ENCODE peak calls at places on chromosomes 5 and 9, in ten cellular contexts. O is H54; L is activated effector memory CD4-positive, alpha-beta T cell treated with Interleukin-2 at 50 U/mL for 16 hours; J is kidney epithelial cell; C is activated CD8-positive, alpha-beta T cell treated with anti-CD3 and anti-CD28 coated beads, Interleukin-2, amount 10 ng/mL, durations not matched to agents 7 days and 5 days; I is EL; P is fibroblast of lung; Z is astrocyte of the spinal cord; D is occipital lobe; A is activated CD4-positive, alpha-beta T cell treated with anti-CD3 and anti-CD28 coated beads for 36 hours. G is an unnamed sample.

GRCh38 chr5:73938938-73939320 is 312.9 kb downstream of the ARHGEF28 start:
- DNase-seq in O (no peak), L (no peak), J (no peak), C (no peak), I (no peak), P (no peak), Z (no peak), D (no peak), A (no peak), G (no peak)

GRCh38 chr5:179337227-179338122 is 7.8 kb downstream of the ADAMTS2 start:
- DNase-seq in O (no peak), L (no peak), J (no peak), C (no peak), I (no peak), P (no peak), Z (no peak), D (no peak), A (no peak), G (no peak)

GRCh38 chr5:119996128-119996527 is 366.8 kb downstream of the FAM170A start:
- DNase-seq in O (no peak), L (no peak), J (no peak), C (no peak), I (no peak), P (peak), Z (peak), D (no peak), A (no peak), G (no peak)

GRCh38 chr5:129749101-129749500 is 1.2 kb downstream of the MINAR2 start:
- DNase-seq in O (no peak), L (no peak), J (no peak), C (no peak), I (no peak), P (no peak), Z (peak), D (no peak), A (no peak), G (no peak)

GRCh38 chr9:137168907-137169763 is 716 bp downstream of the LRRC26 start:
- DNase-seq in O (no peak), L (no peak), J (no peak), C (no peak), I (peak), P (peak), Z (peak), D (peak), A (peak), G (peak)

GRCh38 chr9:111896942-111897830 is 572 bp downstream of the UGCG start:
- DNase-seq in O (no peak), L (peak), J (no peak), C (peak), I (peak), P (peak), Z (peak), D (peak), A (peak), G (peak)

GRCh38 chr5:1351156-1351555 is 6.3 kb upstream of the CLPTM1L start:
- DNase-seq in O (no peak), L (no peak), J (no peak), C (no peak), I (no peak), P (no peak), Z (no peak), D (no peak), A (no peak), G (no peak)

GRCh38 chr5:134527961-134528424 is 2.5 kb downstream of the JADE2 start:
- DNase-seq in O (no peak), L (no peak), J (no peak), C (no peak), I (no peak), P (no peak), Z (no peak), D (no peak), A (no peak), G (no peak)

GRCh38 chr5:31854625-31855526 is 215.9 kb downstream of the PDZD2 start:
- DNase-seq in O (peak), L (no peak), J (no peak), C (no peak), I (peak), P (peak), Z (peak), D (peak), A (peak), G (peak)

GRCh38 chr9:13705356-13705755 is 425.9 kb upstream of the MPDZ start:
- DNase-seq in O (no peak), L (no peak), J (no peak), C (no peak), I (peak), P (no peak), Z (no peak), D (no peak), A (no peak), G (peak)

GRCh38 chr9:133280387-133280786 is 5.4 kb upstream of the ABO start:
- DNase-seq in O (no peak), L (no peak), J (no peak), C (no peak), I (no peak), P (no peak), Z (no peak), D (no peak), A (no peak), G (no peak)

GRCh38 chr9:128927731-128928411 is 7.1 kb downstream of the PHYHD1 start:
- DNase-seq in O (peak), L (peak), J (no peak), C (peak), I (peak), P (peak), Z (peak), D (no peak), A (peak), G (peak)

GRCh38 chr5:94674841-94675382 is 56.4 kb downstream of the SLF1 start:
- DNase-seq in O (no peak), L (no peak), J (no peak), C (no peak), I (peak), P (peak), Z (no peak), D (no peak), A (no peak), G (peak)

GRCh38 chr9:29697011-29697410 is 2123.7 kb upstream of the C9orf72 start:
- DNase-seq in O (no peak), L (no peak), J (no peak), C (no peak), I (peak), P (peak), Z (peak), D (no peak), A (no peak), G (peak)

GRCh38 chr5:73422164-73422563 is 26.4 kb downstream of the FOXD1 start:
- DNase-seq in O (no peak), L (no peak), J (no peak), C (no peak), I (no peak), P (no peak), Z (no peak), D (no peak), A (no peak), G (no peak)

GRCh38 chr5:54883374-54884194 is 101.8 kb downstream of the ESM1 start:
- DNase-seq in O (no peak), L (no peak), J (no peak), C (no peak), I (peak), P (peak), Z (peak), D (no peak), A (no peak), G (peak)

GRCh38 chr5:43729846-43730478 is 127.0 kb downstream of the NNT start:
- DNase-seq in O (no peak), L (no peak), J (no peak), C (no peak), I (peak), P (peak), Z (peak), D (no peak), A (no peak), G (peak)

GRCh38 chr5:127723571-127723970 is 20.4 kb downstream of the CCDC192 start:
- DNase-seq in O (no peak), L (no peak), J (no peak), C (no peak), I (peak), P (peak), Z (no peak), D (no peak), A (no peak), G (peak)

GRCh38 chr9:134521817-134522501 is 119.6 kb upstream of the COL5A1 start:
- DNase-seq in O (no peak), L (no peak), J (no peak), C (no peak), I (no peak), P (no peak), Z (no peak), D (no peak), A (no peak), G (no peak)

GRCh38 chr9:18564018-18564880 is 90.3 kb downstream of the ADAMTSL1 start:
- DNase-seq in O (no peak), L (no peak), J (no peak), C (no peak), I (no peak), P (no peak), Z (no peak), D (no peak), A (no peak), G (no peak)

GRCh38 chr9:127489471-127490115 is 38.3 kb downstream of the LRSAM1 start:
- DNase-seq in O (no peak), L (no peak), J (no peak), C (no peak), I (no peak), P (no peak), Z (no peak), D (no peak), A (no peak), G (no peak)

GRCh38 chr9:37922391-37923120 is 18.6 kb upstream of the SLC25A51 start:
- DNase-seq in O (no peak), L (no peak), J (no peak), C (no peak), I (no peak), P (no peak), Z (no peak), D (no peak), A (no peak), G (no peak)

GRCh38 chr9:136517012-136517743 is 28.7 kb downstream of the NOTCH1 start:
- DNase-seq in O (no peak), L (no peak), J (no peak), C (no peak), I (no peak), P (no peak), Z (no peak), D (no peak), A (no peak), G (no peak)

GRCh38 chr5:33563983-33564908 is 123.5 kb downstream of the TARS1 start:
- DNase-seq in O (no peak), L (no peak), J (no peak), C (no peak), I (no peak), P (no peak), Z (no peak), D (no peak), A (no peak), G (peak)

GRCh38 chr9:92506184-92506857 is 24.0 kb upstream of the ASPN start:
- DNase-seq in O (peak), L (no peak), J (no peak), C (no peak), I (peak), P (peak), Z (peak), D (no peak), A (no peak), G (peak)

GRCh38 chr5:154972476-154973080 is 31.7 kb downstream of the MRPL22 start:
- DNase-seq in O (no peak), L (no peak), J (no peak), C (no peak), I (peak), P (peak), Z (peak), D (peak), A (peak), G (peak)

GRCh38 chr5:138528208-138528607 is 14.8 kb downstream of the ETF1 start:
- DNase-seq in O (no peak), L (no peak), J (no peak), C (no peak), I (no peak), P (no peak), Z (no peak), D (no peak), A (no peak), G (no peak)